ENCODE peak calls at places on chromosomes 2 and 18, in five cellular contexts. E is H1, W is mesendoderm, V is IMR-90, L is mesenchymal stem cell. N is an unnamed sample.
A peak's percentile ranks its signal among the peaks of the same experiment; 100 is the strongest.

GRCh38 chr2:242020196-242021004 is 150.9 kb downstream of the RTP5 start:
- DNase-seq in E (no peak), W (no peak), V (no peak), L (no peak), N (no peak)

GRCh38 chr2:127173073-127173472 is 47.0 kb downstream of the CYP27C1 start:
- DNase-seq in W (no peak), L (peak; percentile 57), V (peak; percentile 98), E (no peak), N (no peak)

GRCh38 chr2:44169155-44169898 is 652 bp downstream of the PPM1B start:
- DNase-seq in V (peak; percentile 37), E (peak; percentile 66), W (peak; percentile 70), L (peak; percentile 67), N (no peak)

GRCh38 chr2:109368798-109369197 is 239.8 kb downstream of the SH3RF3 start:
- DNase-seq in E (no peak), V (no peak), L (no peak), W (no peak), N (peak; percentile 25)

GRCh38 chr2:200086911-200087310 is 131.5 kb downstream of the MAIP1 start:
- DNase-seq in W (no peak), E (no peak), V (no peak), L (no peak), N (no peak)

GRCh38 chr18:3360211-3360610 is 89.8 kb upstream of the TGIF1 start:
- DNase-seq in V (no peak), L (no peak), W (peak; percentile 71), E (peak; percentile 67), N (peak; percentile 86)

GRCh38 chr18:28147674-28148171 is 29.2 kb downstream of the CDH2 start:
- DNase-seq in L (peak; percentile 95), W (no peak), V (peak; percentile 85), E (no peak), N (no peak)

GRCh38 chr2:53994735-53995538 is 24.1 kb upstream of the PSME4 start:
- DNase-seq in E (no peak), W (no peak), L (no peak), V (no peak), N (no peak)

GRCh38 chr2:43993437-43993836 is 2.4 kb downstream of the LRPPRC start:
- DNase-seq in W (no peak), V (no peak), L (no peak), E (no peak), N (no peak)

GRCh38 chr2:143420313-143420712 is 291.1 kb downstream of the ARHGAP15 start:
- DNase-seq in W (no peak), E (no peak), V (no peak), L (no peak), N (no peak)

GRCh38 chr2:54952978-54953456 is 97.2 kb downstream of the RTN4 start:
- DNase-seq in L (no peak), W (no peak), E (no peak), V (no peak), N (no peak)

GRCh38 chr2:9205963-9206948 is at the start of gene ASAP2:
- DNase-seq in E (peak; percentile 80), L (peak; percentile 77), W (peak; percentile 60), V (peak; percentile 68), N (peak; percentile 65)

GRCh38 chr2:113977660-113978523 is 88.0 kb downstream of the ACTR3 start:
- DNase-seq in W (peak; percentile 74), V (peak; percentile 72), E (no peak), L (peak; percentile 60), N (no peak)

GRCh38 chr2:181306785-181307184 is 150.4 kb upstream of the ITGA4 start:
- DNase-seq in V (peak; percentile 37), L (peak; percentile 13), E (no peak), W (no peak), N (no peak)

GRCh38 chr2:8575011-8575750 is 106.7 kb upstream of the ID2 start:
- DNase-seq in V (peak; percentile 22), W (no peak), E (no peak), L (no peak), N (peak; percentile 14)

GRCh38 chr2:9095690-9096089 is 92.2 kb upstream of the MBOAT2 start:
- DNase-seq in L (peak; percentile 64), V (peak; percentile 44), W (peak; percentile 88), E (peak; percentile 71), N (peak; percentile 76)

GRCh38 chr2:33602216-33602830 is 3.2 kb upstream of the FAM98A start:
- DNase-seq in E (no peak), W (no peak), V (peak; percentile 46), L (peak; percentile 49), N (no peak)

GRCh38 chr2:235478609-235479008 is 15.2 kb upstream of the AGAP1 start:
- DNase-seq in L (no peak), V (no peak), E (no peak), W (no peak), N (no peak)

GRCh38 chr2:57218206-57218605 is 828.4 kb upstream of the VRK2 start:
- DNase-seq in E (no peak), V (no peak), L (no peak), W (no peak), N (no peak)

GRCh38 chr2:14634223-14634884 is 1.8 kb downstream of the LRATD1 start:
- DNase-seq in E (peak; percentile 87), L (peak; percentile 49), W (peak; percentile 90), V (peak; percentile 54), N (peak; percentile 86)

GRCh38 chr2:217157581-217157980 is 297.7 kb upstream of the TNP1 start:
- DNase-seq in W (no peak), E (no peak), L (no peak), V (no peak), N (no peak)

GRCh38 chr2:241874277-241874925 is 4.9 kb downstream of the RTP5 start:
- DNase-seq in E (no peak), L (no peak), W (no peak), V (no peak), N (no peak)

GRCh38 chr2:181978351-181979150 is 7.1 kb upstream of the PPP1R1C start:
- DNase-seq in L (peak; percentile 18), V (peak; percentile 62), W (no peak), E (no peak), N (no peak)

GRCh38 chr2:20501974-20502373 is 55.1 kb downstream of the RHOB start:
- DNase-seq in L (peak; percentile 95), W (no peak), V (peak; percentile 100), E (no peak), N (no peak)

GRCh38 chr18:36786686-36787085 is 42.1 kb downstream of the TPGS2 start:
- DNase-seq in W (peak; percentile 37), L (peak; percentile 65), E (no peak), V (peak; percentile 71), N (no peak)

GRCh38 chr2:163887182-163887581 is 151.4 kb upstream of the FIGN start:
- DNase-seq in V (no peak), E (no peak), W (no peak), L (no peak), N (no peak)

GRCh38 chr2:98088261-98088660 is 1.3 kb downstream of the VWA3B start:
- DNase-seq in L (no peak), V (no peak), E (no peak), W (no peak), N (no peak)

GRCh38 chr18:32777049-32777448 is 4.2 kb upstream of the KLHL14 start:
- DNase-seq in E (no peak), V (no peak), L (peak; percentile 71), W (no peak), N (no peak)

GRCh38 chr2:207512356-207512755 is 17.4 kb upstream of the CREB1 start:
- DNase-seq in W (no peak), L (no peak), E (no peak), V (no peak), N (no peak)

GRCh38 chr2:10325278-10326145 is 22.8 kb downstream of the HPCAL1 start:
- DNase-seq in L (no peak), E (no peak), W (no peak), V (no peak), N (peak; percentile 54)

GRCh38 chr2:66607152-66607551 is 172.2 kb downstream of the MEIS1 start:
- DNase-seq in W (no peak), V (no peak), E (no peak), L (no peak), N (no peak)

GRCh38 chr2:219592721-219593120 is 4.9 kb upstream of the STK11IP start:
- DNase-seq in V (no peak), L (no peak), E (no peak), W (no peak), N (no peak)

GRCh38 chr2:218569038-218569431 is 396 bp downstream of the CNOT9 start:
- DNase-seq in W (peak; percentile 72), E (no peak), V (peak; percentile 83), L (peak; percentile 96), N (no peak)

GRCh38 chr2:240323601-240324291 is 111.7 kb upstream of the GPC1 start:
- DNase-seq in E (no peak), W (no peak), V (no peak), L (no peak), N (no peak)
- H2BK5ac ChIP-seq in E (no peak overlapping the region), W (no peak overlapping the region), V (no peak overlapping the region), L (no peak overlapping the region), N (no peak overlapping the region)

DNA sequence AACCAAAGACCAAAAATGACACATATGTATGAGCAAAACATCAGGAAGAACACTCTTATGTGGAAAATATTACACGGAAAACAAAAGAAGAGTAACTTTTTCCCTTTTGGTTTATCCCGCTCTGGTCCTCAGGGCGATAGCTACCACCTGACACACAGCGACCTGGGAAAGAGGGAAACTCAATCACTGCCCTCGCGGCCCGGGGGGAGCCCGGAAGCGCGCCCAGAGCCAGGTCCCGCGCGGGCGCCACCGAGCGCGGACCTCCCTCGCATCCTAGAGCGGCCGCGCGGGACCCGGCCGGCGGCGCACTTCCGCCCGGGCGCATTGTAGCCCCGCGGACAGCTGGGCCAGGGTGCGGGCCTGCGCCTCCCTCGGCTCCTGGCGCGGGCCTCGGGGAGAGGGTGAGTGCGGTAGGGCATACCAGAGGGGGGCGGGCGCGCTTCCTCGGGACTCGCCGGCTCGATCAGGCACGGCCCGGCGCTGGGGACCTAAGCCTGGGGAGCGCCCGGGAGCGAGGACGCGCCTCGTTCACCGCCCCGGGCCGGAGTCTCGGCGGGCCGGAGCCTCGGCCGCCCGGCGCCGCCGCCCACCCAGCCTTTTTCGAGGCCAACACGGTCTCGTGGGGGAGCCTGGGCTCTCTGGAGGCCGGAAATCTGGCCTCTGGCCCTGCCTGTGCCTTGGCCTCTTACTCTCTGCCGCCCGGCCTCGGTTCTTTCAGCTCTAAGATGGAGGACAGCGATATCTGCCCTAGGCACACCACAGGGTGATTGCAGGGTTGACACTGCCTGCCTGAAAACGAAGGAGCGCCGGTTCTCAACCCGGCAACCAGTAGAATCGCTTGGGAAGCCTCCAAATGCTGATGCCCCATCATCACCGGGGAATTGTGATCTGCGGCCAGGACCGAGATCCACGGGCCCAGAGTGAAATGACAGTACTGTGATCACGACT is at the start of gene ELAC1:
- DNase-seq in E (peak; percentile 81), V (peak; percentile 76), W (peak; percentile 88), L (peak; percentile 75), N (peak; percentile 70)
- H2BK5ac ChIP-seq in E (peak within 1 kb of the TSS; percentile 13), V (peak within 1 kb of the TSS; percentile 55), W (no peak within 1 kb of the TSS), L (peak within 1 kb of the TSS; percentile 98), N (no peak within 1 kb of the TSS)

DNA sequence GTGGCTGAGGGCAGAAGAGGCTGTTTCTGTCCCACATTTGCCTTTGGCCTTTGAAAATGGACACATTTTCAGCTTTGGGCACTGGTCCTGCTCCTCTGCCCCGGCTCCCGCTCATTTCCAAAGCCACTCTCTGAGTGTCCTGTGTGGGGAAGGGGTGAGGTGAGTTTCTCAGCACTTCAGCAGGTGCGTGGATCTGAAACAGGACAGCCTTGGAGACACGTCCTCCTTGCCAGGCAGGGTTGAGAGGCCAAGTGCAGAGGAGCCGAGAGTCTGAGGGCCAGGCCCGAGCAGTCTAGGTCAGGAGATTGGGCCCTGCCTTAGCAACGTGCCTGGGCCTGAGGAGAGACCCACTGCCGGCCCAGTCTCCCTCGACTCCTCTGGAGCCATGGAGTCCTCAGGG is 21.9 kb upstream of the ALPI start:
- DNase-seq in W (no peak), V (no peak), E (no peak), L (no peak), N (no peak)
- H2BK5ac ChIP-seq in W (no peak overlapping the region), V (no peak overlapping the region), E (peak overlapping the region; percentile 66), L (no peak overlapping the region), N (no peak overlapping the region)

GRCh38 chr2:27201675-27202074 is 10.2 kb upstream of the ATRAID start:
- DNase-seq in E (no peak), L (no peak), W (no peak), V (no peak), N (no peak)
- H2BK5ac ChIP-seq in E (no peak overlapping the region), L (no peak overlapping the region), W (no peak overlapping the region), V (no peak overlapping the region), N (no peak overlapping the region)

N was measured in H9.